ENCODE peak calls at places on chromosome 6, in ten cellular contexts. S is psoas muscle, O is left ventricle myocardium inferior, W is HCT116, V is uterus, J is upper lobe of right lung, C is prostate gland, H is hepatocyte, N is left lung, F is right atrium auricular region. G is an unnamed sample.
A peak's percentile ranks its signal among the peaks of the same experiment; 100 is the strongest.

GRCh38 chr6:119308994-119309657 is 40.4 kb downstream of the MAN1A1 start:
- DNase-seq in S (no peak), O (no peak), W (no peak), V (no peak), J (no peak), C (no peak), H (no peak), N (no peak), F (no peak), G (no peak)

GRCh38 chr6:105389543-105389942 is 13.3 kb downstream of the PREP start:
- DNase-seq in S (no peak), O (no peak), W (no peak), V (no peak), J (no peak), C (no peak), H (no peak), N (no peak), F (no peak), G (no peak)

GRCh38 chr6:85465762-85466161 is 15.9 kb downstream of the NT5E start:
- DNase-seq in S (no peak), O (no peak), W (no peak), V (no peak), J (no peak), C (no peak), H (no peak), N (no peak), F (no peak), G (no peak)

GRCh38 chr6:42963855-42964605 is 3.5 kb downstream of the GNMT start:
- DNase-seq in S (no peak), O (no peak), W (no peak), V (no peak), J (no peak), C (no peak), H (peak; percentile 58), N (no peak), F (no peak), G (peak; percentile 17)

GRCh38 chr6:149915970-149916865 is 6.7 kb downstream of the RAET1G start:
- DNase-seq in S (no peak), O (no peak), W (no peak), V (no peak), J (peak; percentile 36), C (no peak), H (no peak), N (no peak), F (peak; percentile 42), G (no peak)

GRCh38 chr6:144922120-144922722 is 637.1 kb downstream of the UTRN start:
- DNase-seq in S (no peak), O (no peak), W (no peak), V (no peak), J (no peak), C (no peak), H (peak; percentile 30), N (no peak), F (no peak), G (peak; percentile 36)

GRCh38 chr6:115891111-115891669 is 169.5 kb downstream of the FRK start:
- DNase-seq in S (no peak), O (no peak), W (peak; percentile 15), V (no peak), J (no peak), C (no peak), H (no peak), N (no peak), F (no peak), G (peak; percentile 36)

GRCh38 chr6:43013020-43013842 is 515 bp downstream of the MEA1 start:
- DNase-seq in S (no peak), O (no peak), W (no peak), V (no peak), J (no peak), C (no peak), H (no peak), N (no peak), F (no peak), G (no peak)

GRCh38 chr6:128129679-128130078 is 228.8 kb upstream of the THEMIS start:
- DNase-seq in S (no peak), O (no peak), W (no peak), V (no peak), J (no peak), C (no peak), H (no peak), N (no peak), F (no peak), G (no peak)

GRCh38 chr6:144460224-144461095 is 175.3 kb downstream of the UTRN start:
- DNase-seq in S (no peak), O (no peak), W (no peak), V (no peak), J (no peak), C (no peak), H (no peak), N (no peak), F (no peak), G (no peak)

GRCh38 chr6:139531148-139531547 is 156.7 kb upstream of the CITED2 start:
- DNase-seq in S (no peak), O (no peak), W (no peak), V (no peak), J (no peak), C (no peak), H (no peak), N (peak; percentile 40), F (no peak), G (no peak)

GRCh38 chr6:13044390-13044789 is 283.9 kb downstream of the TBC1D7 start:
- DNase-seq in S (no peak), O (no peak), W (peak; percentile 38), V (no peak), J (no peak), C (no peak), H (no peak), N (no peak), F (no peak), G (peak; percentile 52)

GRCh38 chr6:79604583-79605037 is 26.5 kb upstream of the SH3BGRL2 start:
- DNase-seq in S (no peak), O (no peak), W (no peak), V (no peak), J (no peak), C (no peak), H (peak; percentile 63), N (no peak), F (no peak), G (no peak)

GRCh38 chr6:149084026-149084425 is 233.5 kb upstream of the TAB2 start:
- DNase-seq in S (no peak), O (no peak), W (no peak), V (no peak), J (no peak), C (no peak), H (no peak), N (no peak), F (no peak), G (no peak)

GRCh38 chr6:86456786-86457185 is 480.5 kb upstream of the HTR1E start:
- DNase-seq in S (no peak), O (no peak), W (no peak), V (no peak), J (no peak), C (no peak), H (no peak), N (no peak), F (no peak), G (no peak)

GRCh38 chr6:112113371-112113770 is 26.0 kb downstream of the FAM229B start:
- DNase-seq in S (no peak), O (no peak), W (no peak), V (no peak), J (no peak), C (no peak), H (no peak), N (no peak), F (no peak), G (no peak)
- H3K36me3 ChIP-seq in S (peaks cover 9% of the 10 kb centered on the region), O (peaks cover 91% of the 10 kb centered on the region), W (no peaks in the 10 kb centered on the region), V (no peaks in the 10 kb centered on the region), J (peaks cover 74% of the 10 kb centered on the region), C (no peaks in the 10 kb centered on the region), H (no peaks in the 10 kb centered on the region), N (peaks cover 6% of the 10 kb centered on the region), F (peaks cover 52% of the 10 kb centered on the region), G (peaks cover 21% of the 10 kb centered on the region)

GRCh38 chr6:3270258-3270657 is 11.5 kb downstream of the PSMG4 start:
- DNase-seq in S (no peak), O (no peak), W (no peak), V (no peak), J (peak; percentile 78), C (no peak), H (peak; percentile 44), N (no peak), F (no peak), G (no peak)

GRCh38 chr6:3269412-3269975 is 10.7 kb downstream of the PSMG4 start:
- DNase-seq in S (no peak), O (no peak), W (no peak), V (no peak), J (no peak), C (no peak), H (no peak), N (no peak), F (no peak), G (no peak)

GRCh38 chr6:3272911-3273547 is 14.3 kb downstream of the PSMG4 start:
- DNase-seq in S (no peak), O (no peak), W (no peak), V (no peak), J (no peak), C (no peak), H (no peak), N (no peak), F (no peak), G (no peak)

GRCh38 chr6:3273707-3274521 is 15.2 kb downstream of the PSMG4 start:
- DNase-seq in S (no peak), O (no peak), W (no peak), V (no peak), J (no peak), C (no peak), H (no peak), N (no peak), F (no peak), G (no peak)

DNA sequence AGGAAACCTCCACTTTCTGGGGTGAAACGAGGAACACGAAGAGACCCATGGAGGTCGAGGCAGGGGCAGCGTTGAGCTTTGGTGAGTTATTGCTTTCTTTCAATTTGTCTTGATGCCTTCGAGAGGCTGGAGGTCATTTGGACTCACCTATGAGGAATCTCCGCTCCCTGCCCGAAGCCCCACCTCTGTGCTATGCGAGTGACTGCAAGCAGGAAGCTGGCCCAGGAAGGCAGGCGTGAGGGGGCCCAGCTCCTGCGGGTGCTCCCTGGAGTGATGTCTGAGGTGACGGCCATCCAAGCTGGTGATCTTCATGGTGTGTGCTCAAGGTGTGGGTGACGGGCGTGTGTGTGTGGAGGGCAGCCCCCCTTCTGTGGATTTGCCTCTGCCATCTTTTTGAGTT is 13.0 kb downstream of the PSMG4 start:
- DNase-seq in S (no peak), O (no peak), W (no peak), V (no peak), J (no peak), C (no peak), H (no peak), N (no peak), F (no peak), G (no peak)
- H3K36me3 ChIP-seq in S (peaks cover 57% of the 10 kb centered on the region), O (peaks cover 49% of the 10 kb centered on the region), W (peaks cover 6% of the 10 kb centered on the region), V (no peaks in the 10 kb centered on the region), J (peaks cover 53% of the 10 kb centered on the region), C (no peaks in the 10 kb centered on the region), H (no peaks in the 10 kb centered on the region), N (peaks cover 51% of the 10 kb centered on the region), F (peaks cover 13% of the 10 kb centered on the region), G (peaks cover 6% of the 10 kb centered on the region)

GRCh38 chr6:111265842-111266241 is 178.5 kb downstream of the SLC16A10 start:
- DNase-seq in S (no peak), O (no peak), W (no peak), V (no peak), J (no peak), C (no peak), H (no peak), N (no peak), F (no peak), G (no peak)
- H3K36me3 ChIP-seq in S (peaks cover 32% of the 10 kb centered on the region), O (peaks cover 59% of the 10 kb centered on the region), W (peaks cover 17% of the 10 kb centered on the region), V (no peaks in the 10 kb centered on the region), J (peaks cover 36% of the 10 kb centered on the region), C (no peaks in the 10 kb centered on the region), H (no peaks in the 10 kb centered on the region), N (peaks cover 62% of the 10 kb centered on the region), F (peaks cover 17% of the 10 kb centered on the region), G (peaks cover 53% of the 10 kb centered on the region)

GRCh38 chr6:56532766-56533551 is 109.7 kb downstream of the DST start:
- DNase-seq in S (no peak), O (no peak), W (no peak), V (no peak), J (no peak), C (peak; percentile 44), H (no peak), N (no peak), F (no peak), G (no peak)
- H3K36me3 ChIP-seq in S (peaks cover 90% of the 10 kb centered on the region), O (peaks cover 76% of the 10 kb centered on the region), W (peaks cover 24% of the 10 kb centered on the region), V (no peaks in the 10 kb centered on the region), J (peaks cover 64% of the 10 kb centered on the region), C (no peaks in the 10 kb centered on the region), H (no peaks in the 10 kb centered on the region), N (peaks cover 14% of the 10 kb centered on the region), F (peaks cover 66% of the 10 kb centered on the region), G (peaks cover 61% of the 10 kb centered on the region)